ENCODE peak calls at places on chromosomes 1 and 21, in nine cellular contexts. One of them, this sample, is unnamed.

GRCh38 chr1:7885513-7886298 is 32.8 kb upstream of the UTS2 start:
- DNase-seq in amygdala: no peak
- DNase-seq in AG04450: no peak
- DNase-seq in DMS79 treated with DMSO at 0.1 percent for 48 hours: peak
- DNase-seq in CD8-positive, alpha-beta memory T cell: peak
- DNase-seq in fibroblast of pulmonary artery: no peak
- DNase-seq in hepatic stellate cell: no peak
- DNase-seq in activated T-helper 9 cell treated with anti-CD3 and anti-CD28 coated beads, Interleukin-2, amount 50 U/mL, for 16 hours: no peak
- DNase-seq in fibroblast of lung: no peak
- DNase-seq in this sample: no peak

GRCh38 chr21:34968414-34969333 is 80.4 kb downstream of the RUNX1 start:
- DNase-seq in amygdala: no peak
- DNase-seq in hepatic stellate cell: no peak
- DNase-seq in fibroblast of lung: no peak
- DNase-seq in CD8-positive, alpha-beta memory T cell: no peak
- DNase-seq in AG04450: no peak
- DNase-seq in DMS79 treated with DMSO at 0.1 percent for 48 hours: no peak
- DNase-seq in activated T-helper 9 cell treated with anti-CD3 and anti-CD28 coated beads, Interleukin-2, amount 50 U/mL, for 16 hours: no peak
- DNase-seq in fibroblast of pulmonary artery: no peak
- DNase-seq in this sample: no peak

GRCh38 chr1:79501153-79501552 is 494.6 kb upstream of the ADGRL4 start:
- DNase-seq in fibroblast of pulmonary artery: peak
- DNase-seq in activated T-helper 9 cell treated with anti-CD3 and anti-CD28 coated beads, Interleukin-2, amount 50 U/mL, for 16 hours: no peak
- DNase-seq in amygdala: no peak
- DNase-seq in fibroblast of lung: peak
- DNase-seq in hepatic stellate cell: no peak
- DNase-seq in DMS79 treated with DMSO at 0.1 percent for 48 hours: no peak
- DNase-seq in AG04450: no peak
- DNase-seq in CD8-positive, alpha-beta memory T cell: no peak
- DNase-seq in this sample: no peak

GRCh38 chr1:116804736-116805135 is 50.5 kb downstream of the CD2 start:
- DNase-seq in CD8-positive, alpha-beta memory T cell: no peak
- DNase-seq in fibroblast of pulmonary artery: no peak
- DNase-seq in fibroblast of lung: no peak
- DNase-seq in amygdala: no peak
- DNase-seq in activated T-helper 9 cell treated with anti-CD3 and anti-CD28 coated beads, Interleukin-2, amount 50 U/mL, for 16 hours: no peak
- DNase-seq in DMS79 treated with DMSO at 0.1 percent for 48 hours: no peak
- DNase-seq in AG04450: no peak
- DNase-seq in hepatic stellate cell: no peak
- DNase-seq in this sample: no peak

GRCh38 chr1:157975216-157975615 is 18.2 kb upstream of the KIRREL1 start:
- DNase-seq in fibroblast of pulmonary artery: no peak
- DNase-seq in DMS79 treated with DMSO at 0.1 percent for 48 hours: no peak
- DNase-seq in hepatic stellate cell: no peak
- DNase-seq in AG04450: no peak
- DNase-seq in fibroblast of lung: no peak
- DNase-seq in CD8-positive, alpha-beta memory T cell: no peak
- DNase-seq in activated T-helper 9 cell treated with anti-CD3 and anti-CD28 coated beads, Interleukin-2, amount 50 U/mL, for 16 hours: no peak
- DNase-seq in amygdala: no peak
- DNase-seq in this sample: no peak

GRCh38 chr1:235843458-235843857 is 23.2 kb downstream of the LYST start:
- DNase-seq in DMS79 treated with DMSO at 0.1 percent for 48 hours: peak
- DNase-seq in fibroblast of lung: peak
- DNase-seq in AG04450: no peak
- DNase-seq in CD8-positive, alpha-beta memory T cell: no peak
- DNase-seq in amygdala: no peak
- DNase-seq in fibroblast of pulmonary artery: peak
- DNase-seq in hepatic stellate cell: no peak
- DNase-seq in activated T-helper 9 cell treated with anti-CD3 and anti-CD28 coated beads, Interleukin-2, amount 50 U/mL, for 16 hours: no peak
- DNase-seq in this sample: no peak

GRCh38 chr1:212218065-212218464 is 67.1 kb upstream of the PPP2R5A start:
- DNase-seq in hepatic stellate cell: no peak
- DNase-seq in AG04450: no peak
- DNase-seq in DMS79 treated with DMSO at 0.1 percent for 48 hours: no peak
- DNase-seq in fibroblast of lung: no peak
- DNase-seq in CD8-positive, alpha-beta memory T cell: no peak
- DNase-seq in amygdala: no peak
- DNase-seq in activated T-helper 9 cell treated with anti-CD3 and anti-CD28 coated beads, Interleukin-2, amount 50 U/mL, for 16 hours: no peak
- DNase-seq in fibroblast of pulmonary artery: no peak
- DNase-seq in this sample: no peak

GRCh38 chr1:167623951-167624350 is 6.1 kb upstream of the RCSD1 start:
- DNase-seq in activated T-helper 9 cell treated with anti-CD3 and anti-CD28 coated beads, Interleukin-2, amount 50 U/mL, for 16 hours: no peak
- DNase-seq in fibroblast of pulmonary artery: no peak
- DNase-seq in DMS79 treated with DMSO at 0.1 percent for 48 hours: no peak
- DNase-seq in hepatic stellate cell: no peak
- DNase-seq in amygdala: no peak
- DNase-seq in CD8-positive, alpha-beta memory T cell: no peak
- DNase-seq in AG04450: no peak
- DNase-seq in fibroblast of lung: peak
- DNase-seq in this sample: no peak

GRCh38 chr1:99465176-99465900 is 180.6 kb upstream of the PALMD start:
- DNase-seq in fibroblast of pulmonary artery: peak
- DNase-seq in activated T-helper 9 cell treated with anti-CD3 and anti-CD28 coated beads, Interleukin-2, amount 50 U/mL, for 16 hours: no peak
- DNase-seq in DMS79 treated with DMSO at 0.1 percent for 48 hours: no peak
- DNase-seq in hepatic stellate cell: peak
- DNase-seq in AG04450: no peak
- DNase-seq in fibroblast of lung: peak
- DNase-seq in amygdala: no peak
- DNase-seq in CD8-positive, alpha-beta memory T cell: no peak
- DNase-seq in this sample: no peak

GRCh38 chr1:90753556-90753955 is 36.5 kb upstream of the BARHL2 start:
- DNase-seq in amygdala: no peak
- DNase-seq in activated T-helper 9 cell treated with anti-CD3 and anti-CD28 coated beads, Interleukin-2, amount 50 U/mL, for 16 hours: no peak
- DNase-seq in DMS79 treated with DMSO at 0.1 percent for 48 hours: no peak
- DNase-seq in fibroblast of pulmonary artery: no peak
- DNase-seq in hepatic stellate cell: no peak
- DNase-seq in CD8-positive, alpha-beta memory T cell: no peak
- DNase-seq in fibroblast of lung: no peak
- DNase-seq in AG04450: no peak
- DNase-seq in this sample: no peak